ENCODE peak calls at places on chromosomes 12 and 14, in four cellular contexts. E is lung, D is HAP-1, O is neuronal stem cell. R is an unnamed sample.

GRCh38 chr14:58977366-58977765 is 211.1 kb upstream of the DAAM1 start:
- DNase-seq in E (no peak), D (no peak), O (no peak), R (no peak)

GRCh38 chr12:263574-263973 is 938 bp upstream of the SLC6A13 start:
- DNase-seq in E (no peak), D (no peak), O (no peak), R (no peak)

GRCh38 chr12:62191747-62192485 is 68.3 kb upstream of the USP15 start:
- DNase-seq in E (no peak), D (no peak), O (no peak), R (no peak)

GRCh38 chr14:100850841-100851585 is 25.1 kb downstream of the MEG3 start:
- DNase-seq in E (peak), D (no peak), O (no peak), R (no peak)

GRCh38 chr12:110337912-110338710 is 57.1 kb downstream of the ATP2A2 start:
- DNase-seq in E (no peak), D (no peak), O (no peak), R (no peak)

GRCh38 chr12:131366261-131366871 is 344.5 kb upstream of the SFSWAP start:
- DNase-seq in E (no peak), D (no peak), O (no peak), R (no peak)

GRCh38 chr14:95979339-95980042 is 59.7 kb upstream of the C14orf132 start:
- DNase-seq in E (no peak), D (peak), O (no peak), R (no peak)

GRCh38 chr12:82325540-82326336 is 32.4 kb downstream of the CCDC59 start:
- DNase-seq in E (no peak), D (no peak), O (no peak), R (no peak)

GRCh38 chr14:104520620-104521410 is 58.7 kb upstream of the C14orf180 start:
- DNase-seq in E (no peak), D (no peak), O (no peak), R (no peak)

GRCh38 chr12:132953163-132953425 is 3.0 kb downstream of the ZNF605 start:
- DNase-seq in E (no peak), D (no peak), O (no peak), R (no peak)

GRCh38 chr12:132955094-132955932 is 793 bp downstream of the ZNF605 start:
- DNase-seq in E (peak), D (no peak), O (peak), R (no peak)

GRCh38 chr12:132953771-132954170 is 2.3 kb downstream of the ZNF605 start:
- DNase-seq in E (no peak), D (no peak), O (no peak), R (no peak)

GRCh38 chr12:132955933-132956725 is at the start of gene ZNF605:
- DNase-seq in E (peak), D (peak), O (peak), R (peak)

DNA sequence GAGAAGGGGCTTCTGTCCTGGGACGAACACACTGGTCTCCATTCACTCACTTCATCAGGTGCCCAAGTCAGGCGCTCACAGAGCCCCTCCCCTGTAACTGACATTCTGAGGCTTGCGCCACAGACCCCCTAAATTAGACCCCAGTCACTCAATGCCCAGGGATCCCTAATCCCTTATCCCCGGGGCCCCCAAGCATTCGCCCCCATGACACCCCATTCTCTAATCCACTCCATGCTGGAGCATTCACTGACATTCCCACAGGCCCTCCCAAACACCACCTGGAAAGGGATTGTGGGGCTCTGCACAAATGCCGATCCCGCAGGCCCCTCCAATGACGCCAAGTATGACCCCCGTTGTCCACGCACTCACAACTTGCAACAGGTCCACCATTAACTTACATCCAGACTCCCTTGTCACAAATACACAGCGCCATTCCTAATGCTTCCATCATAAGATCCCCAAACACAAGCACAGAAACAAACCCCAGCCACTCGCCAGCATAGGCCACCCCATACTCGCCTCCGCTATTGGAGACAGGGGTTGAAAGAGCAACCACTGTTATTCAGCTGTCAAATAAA is 1.5 kb downstream of the ZNF605 start:
- DNase-seq in E (no peak), D (no peak), O (no peak), R (no peak)
- H3K4me3 ChIP-seq in E (no peak), D (no peak), O (peak), R (peak)

DNA sequence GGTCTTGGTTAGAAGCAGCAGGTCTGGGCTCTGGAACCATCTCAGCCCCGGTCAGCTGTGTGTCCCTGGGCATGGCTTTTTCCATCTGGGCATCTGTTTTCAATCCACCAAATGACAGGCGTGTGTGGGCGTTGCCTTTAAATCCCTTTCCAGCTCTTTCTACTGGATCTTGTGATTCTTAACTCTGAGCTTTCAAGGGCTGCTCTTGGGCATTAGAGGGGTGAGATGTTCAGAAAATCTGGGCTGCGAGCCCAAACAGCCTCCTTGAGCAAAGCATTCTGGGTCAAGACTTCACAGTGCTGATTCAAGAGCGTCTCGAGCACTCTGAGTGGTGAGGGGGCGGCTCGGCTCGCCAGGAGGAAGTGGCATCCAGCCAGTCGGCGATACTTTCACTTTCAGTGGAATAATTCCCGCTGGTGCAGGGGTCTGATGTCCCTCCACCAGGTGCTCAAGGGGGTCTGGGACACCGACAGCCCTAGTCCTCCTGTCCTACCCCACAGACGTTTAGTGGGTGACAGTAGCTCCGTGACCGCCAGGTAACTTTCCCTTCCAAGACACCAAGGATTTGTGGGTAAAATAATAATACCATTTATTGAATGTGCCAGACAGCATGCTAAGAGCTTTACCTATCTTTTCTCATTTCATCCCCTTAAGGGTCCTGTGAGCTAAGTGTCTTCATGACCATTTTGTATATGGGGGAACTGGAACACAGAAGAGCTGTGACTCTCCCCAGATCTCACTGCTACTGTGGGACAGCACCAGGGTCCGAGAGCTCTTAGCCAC is 114.0 kb downstream of the PLXNC1 start:
- DNase-seq in E (peak), D (no peak), O (no peak), R (no peak)
- H3K4me3 ChIP-seq in E (peak), D (no peak), O (no peak), R (peak)

DNA sequence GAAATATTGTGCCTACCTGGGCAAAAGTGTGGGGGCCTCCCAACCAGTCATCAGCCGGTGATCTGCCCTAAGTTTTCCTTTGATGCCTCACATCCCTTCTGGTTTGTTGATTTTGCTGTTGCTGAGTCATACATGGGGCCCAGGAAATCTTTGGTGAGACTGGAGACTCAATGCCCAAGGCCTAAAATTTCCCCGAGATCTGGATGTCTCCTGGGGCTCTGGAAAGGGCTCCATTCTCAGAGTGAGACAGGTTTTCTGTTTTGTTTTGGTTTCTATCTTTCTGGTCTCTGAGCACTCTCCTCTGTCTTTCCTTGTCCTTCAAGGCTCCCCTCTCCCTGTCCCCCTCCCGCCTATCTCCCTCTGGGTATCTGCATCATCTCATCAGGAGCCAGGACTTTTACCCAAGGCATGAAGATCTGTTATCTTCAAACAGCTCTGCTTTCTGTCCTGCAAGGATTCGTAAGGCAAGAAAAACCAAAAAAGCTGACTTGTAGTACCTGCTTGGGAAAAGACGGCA is 152.8 kb upstream of the MAX start:
- DNase-seq in E (no peak), D (no peak), O (no peak), R (no peak)
- H3K4me3 ChIP-seq in E (no peak), D (no peak), O (no peak), R (peak)

DNA sequence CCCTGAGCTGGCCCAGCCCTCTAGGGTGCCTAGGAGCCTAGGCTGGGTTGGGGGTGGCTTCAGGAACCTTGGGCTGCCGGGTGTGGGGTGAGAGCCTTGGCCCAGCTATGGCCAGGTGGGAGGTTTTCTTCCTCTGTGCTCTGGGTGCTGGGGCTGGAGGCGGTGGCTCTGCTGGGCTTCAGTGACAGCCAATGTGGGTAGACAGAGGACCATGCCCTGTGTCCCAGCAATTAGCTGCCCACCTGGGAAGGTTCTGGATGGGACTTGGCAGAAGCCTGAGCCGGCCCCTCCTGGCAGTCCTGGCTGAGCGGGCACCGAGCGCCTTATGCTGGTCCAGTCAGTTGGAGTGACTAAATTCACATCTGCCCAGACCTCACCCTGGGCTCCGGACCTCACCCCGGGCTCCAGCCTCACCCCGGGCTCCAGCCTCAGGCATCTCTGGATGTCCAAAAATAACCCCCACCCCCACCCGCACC is 46.8 kb downstream of the CYP46A1 start:
- DNase-seq in E (no peak), D (no peak), O (no peak), R (no peak)
- H3K4me3 ChIP-seq in E (no peak), D (no peak), O (peak), R (peak)

DNA sequence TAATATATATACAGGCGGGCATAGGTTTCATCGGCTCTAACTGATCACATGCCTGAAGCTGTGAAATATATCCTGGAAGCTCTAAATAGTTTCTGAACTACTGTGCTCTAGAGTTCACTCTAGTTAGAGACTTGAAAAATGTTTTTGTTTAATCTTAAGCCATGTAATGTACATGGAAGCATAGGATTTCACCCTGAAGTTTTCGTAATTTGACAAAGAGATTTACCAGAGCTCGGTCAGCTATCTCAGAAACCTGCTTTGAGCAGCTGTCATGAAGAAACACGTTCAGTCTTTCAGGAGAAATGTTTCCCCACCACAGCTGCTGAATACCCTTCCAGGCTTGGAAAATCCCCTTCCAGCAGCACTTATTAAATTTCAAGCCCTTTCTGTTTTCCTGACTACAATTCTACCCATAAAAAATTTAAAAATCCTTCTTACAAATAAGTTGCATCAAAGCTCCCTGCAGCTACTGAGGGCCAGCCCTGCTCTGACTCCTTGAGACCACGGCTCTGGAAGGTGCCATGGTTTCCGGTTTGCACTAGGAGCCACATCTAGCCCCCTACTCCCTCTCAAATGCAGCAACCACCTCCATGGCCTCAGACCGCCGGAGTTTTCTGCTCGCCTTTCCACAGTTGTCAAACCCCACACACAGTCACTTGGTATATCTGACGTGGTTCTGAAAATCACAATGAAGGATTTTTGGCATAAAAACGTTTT is 29.9 kb downstream of the P2RX4 start:
- DNase-seq in E (no peak), D (no peak), O (no peak), R (no peak)
- H3K4me3 ChIP-seq in E (no peak), D (no peak), O (no peak), R (no peak)

GRCh38 chr12:116876151-116876869 is 4.9 kb downstream of the HRK start:
- DNase-seq in E (no peak), D (peak), O (no peak), R (no peak)
- H3K4me3 ChIP-seq in E (no peak), D (no peak), O (peak), R (peak)

GRCh38 chr14:68655021-68655811 is 137.7 kb downstream of the ZFP36L1 start:
- DNase-seq in E (no peak), D (no peak), O (no peak), R (no peak)
- H3K4me3 ChIP-seq in E (no peak), D (no peak), O (no peak), R (no peak)

GRCh38 chr12:6426882-6427671 is 17.7 kb upstream of the CD27 start:
- DNase-seq in E (no peak), D (no peak), O (no peak), R (no peak)

GRCh38 chr12:6428326-6428725 is 16.4 kb upstream of the CD27 start:
- DNase-seq in E (no peak), D (no peak), O (no peak), R (no peak)

GRCh38 chr12:6432991-6433390 is 11.8 kb upstream of the CD27 start:
- DNase-seq in E (no peak), D (no peak), O (no peak), R (no peak)

GRCh38 chr12:6430990-6431353 is 13.8 kb upstream of the CD27 start:
- DNase-seq in E (no peak), D (no peak), O (no peak), R (no peak)

GRCh38 chr12:6430124-6430989 is 14.4 kb upstream of the CD27 start:
- DNase-seq in E (peak), D (peak), O (no peak), R (peak)
- H3K4me3 ChIP-seq in E (no peak), D (no peak), O (no peak), R (peak)

DNA sequence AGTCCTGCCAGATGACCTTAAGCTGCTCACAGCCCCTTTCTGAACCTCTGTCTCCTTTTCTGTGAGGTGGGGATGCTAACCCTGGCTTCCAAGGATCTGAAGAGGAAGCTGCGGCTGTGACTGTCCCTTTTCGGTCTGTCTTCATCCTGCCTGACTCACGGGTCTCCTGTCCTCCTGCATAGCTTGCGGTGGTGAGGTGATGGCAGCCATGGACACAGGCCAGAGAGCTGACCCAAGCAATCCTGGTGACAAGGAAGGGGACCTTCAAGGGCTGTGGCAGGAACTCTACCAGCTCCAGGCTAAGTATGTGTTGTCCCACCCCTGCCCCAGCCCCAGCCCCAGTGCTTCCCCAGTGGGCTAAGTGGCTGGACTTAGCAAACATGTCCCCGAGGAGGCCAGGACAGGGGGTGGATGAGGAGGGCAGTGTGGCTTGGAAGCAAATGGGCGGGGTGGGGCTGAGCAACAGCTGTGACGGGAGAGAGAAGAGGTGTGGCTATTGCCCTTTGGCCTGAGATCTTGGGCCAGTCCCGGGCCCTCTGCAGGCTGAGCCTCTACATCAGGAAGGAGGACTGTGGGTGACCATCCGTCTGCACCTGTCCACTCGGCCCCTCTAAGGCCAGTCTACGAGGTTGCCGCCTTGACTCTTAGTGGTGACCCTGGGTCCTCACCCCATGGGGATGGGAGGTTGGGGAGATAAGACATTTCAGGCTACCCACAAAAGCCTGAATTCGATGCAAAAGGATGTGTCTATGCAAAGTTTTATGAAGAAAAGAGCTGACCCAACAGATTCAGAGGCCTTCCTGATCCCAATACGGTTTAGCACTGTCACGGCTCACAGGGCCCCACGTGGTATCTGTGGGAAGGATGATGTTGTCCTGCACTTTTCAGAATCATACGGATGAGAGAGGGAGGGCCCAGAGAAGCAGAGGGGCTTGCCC is 1.1 kb downstream of the CCDC197 start:
- DNase-seq in E (no peak), D (no peak), O (no peak), R (no peak)
- H3K4me3 ChIP-seq in E (no peak), D (no peak), O (no peak), R (no peak)